ENCODE peak calls at places on chromosomes 2 and 18, in seven cellular contexts. One of them, this sample, is unnamed.
A peak's percentile ranks its signal among the peaks of the same experiment; 100 is the strongest.

GRCh38 chr2:62055724-62056336 is 140.1 kb upstream of the B3GNT2 start:
- DNase-seq in fibroblast of lung: no peak
- DNase-seq in cardiac fibroblast: peak; percentile 38
- DNase-seq in body of pancreas: no peak
- DNase-seq in HepG2: no peak
- DNase-seq in AG09309: no peak
- DNase-seq in HCT116: no peak
- DNase-seq in this sample: peak; percentile 5

GRCh38 chr18:69557246-69557781 is 156.6 kb downstream of the DOK6 start:
- DNase-seq in fibroblast of lung: no peak
- DNase-seq in cardiac fibroblast: no peak
- DNase-seq in body of pancreas: no peak
- DNase-seq in HepG2: no peak
- DNase-seq in AG09309: no peak
- DNase-seq in HCT116: no peak
- DNase-seq in this sample: no peak

GRCh38 chr2:142716463-142717242 is 160.8 kb upstream of the KYNU start:
- DNase-seq in fibroblast of lung: peak; percentile 81
- DNase-seq in cardiac fibroblast: peak; percentile 47
- DNase-seq in body of pancreas: no peak
- DNase-seq in HepG2: no peak
- DNase-seq in AG09309: no peak
- DNase-seq in HCT116: no peak
- DNase-seq in this sample: peak; percentile 34

GRCh38 chr2:128315829-128316776 is 2.6 kb downstream of the HS6ST1 start:
- DNase-seq in fibroblast of lung: peak; percentile 53
- DNase-seq in cardiac fibroblast: no peak
- DNase-seq in body of pancreas: peak; percentile 16
- DNase-seq in HepG2: no peak
- DNase-seq in AG09309: no peak
- DNase-seq in HCT116: no peak
- DNase-seq in this sample: peak; percentile 68

GRCh38 chr2:174184915-174185314 is 63.4 kb downstream of the OLA1 start:
- DNase-seq in fibroblast of lung: no peak
- DNase-seq in cardiac fibroblast: no peak
- DNase-seq in body of pancreas: no peak
- DNase-seq in HepG2: no peak
- DNase-seq in AG09309: no peak
- DNase-seq in HCT116: no peak
- DNase-seq in this sample: no peak

GRCh38 chr2:71466301-71467179 is 13.2 kb downstream of the DYSF start:
- DNase-seq in fibroblast of lung: peak; percentile 48
- DNase-seq in cardiac fibroblast: peak; percentile 48
- DNase-seq in body of pancreas: no peak
- DNase-seq in HepG2: no peak
- DNase-seq in AG09309: no peak
- DNase-seq in HCT116: no peak
- DNase-seq in this sample: peak; percentile 4

GRCh38 chr2:240593703-240594451 is 7.3 kb downstream of the CAPN10 start:
- DNase-seq in fibroblast of lung: no peak
- DNase-seq in cardiac fibroblast: no peak
- DNase-seq in body of pancreas: no peak
- DNase-seq in HepG2: no peak
- DNase-seq in AG09309: no peak
- DNase-seq in HCT116: no peak
- DNase-seq in this sample: no peak

GRCh38 chr2:166197446-166197845 is 69.6 kb upstream of the SCN1A start:
- DNase-seq in fibroblast of lung: peak; percentile 27
- DNase-seq in cardiac fibroblast: peak; percentile 51
- DNase-seq in body of pancreas: no peak
- DNase-seq in HepG2: peak; percentile 20
- DNase-seq in AG09309: no peak
- DNase-seq in HCT116: no peak
- DNase-seq in this sample: peak; percentile 27

GRCh38 chr2:67043781-67044478 is 353.2 kb upstream of the ETAA1 start:
- DNase-seq in fibroblast of lung: no peak
- DNase-seq in cardiac fibroblast: no peak
- DNase-seq in body of pancreas: no peak
- DNase-seq in HepG2: no peak
- DNase-seq in AG09309: no peak
- DNase-seq in HCT116: no peak
- DNase-seq in this sample: no peak

GRCh38 chr2:132669854-132670103 is 226 bp downstream of the LYPD1 start:
- DNase-seq in fibroblast of lung: no peak
- DNase-seq in cardiac fibroblast: peak; percentile 17
- DNase-seq in body of pancreas: no peak
- DNase-seq in HepG2: no peak
- DNase-seq in AG09309: no peak
- DNase-seq in HCT116: no peak
- DNase-seq in this sample: no peak

GRCh38 chr18:69978743-69979715 is 31.4 kb upstream of the CD226 start:
- DNase-seq in fibroblast of lung: no peak
- DNase-seq in cardiac fibroblast: no peak
- DNase-seq in body of pancreas: no peak
- DNase-seq in HepG2: no peak
- DNase-seq in AG09309: no peak
- DNase-seq in HCT116: no peak
- DNase-seq in this sample: no peak

GRCh38 chr2:42809876-42810125 is 17.4 kb upstream of the HAAO start:
- DNase-seq in fibroblast of lung: peak; percentile 79
- DNase-seq in cardiac fibroblast: no peak
- DNase-seq in body of pancreas: peak; percentile 85
- DNase-seq in HepG2: peak; percentile 79
- DNase-seq in AG09309: no peak
- DNase-seq in HCT116: peak; percentile 52
- DNase-seq in this sample: no peak

GRCh38 chr2:114659895-114660294 is 217.5 kb downstream of the DPP10 start:
- DNase-seq in fibroblast of lung: no peak
- DNase-seq in cardiac fibroblast: no peak
- DNase-seq in body of pancreas: no peak
- DNase-seq in HepG2: no peak
- DNase-seq in AG09309: no peak
- DNase-seq in HCT116: no peak
- DNase-seq in this sample: no peak

GRCh38 chr2:101699191-101699938 is 1.9 kb downstream of the MAP4K4 start:
- DNase-seq in fibroblast of lung: peak; percentile 39
- DNase-seq in cardiac fibroblast: peak; percentile 46
- DNase-seq in body of pancreas: no peak
- DNase-seq in HepG2: no peak
- DNase-seq in AG09309: no peak
- DNase-seq in HCT116: no peak
- DNase-seq in this sample: peak; percentile 14

GRCh38 chr2:199148076-199148845 is 309.5 kb downstream of the SATB2 start:
- DNase-seq in fibroblast of lung: no peak
- DNase-seq in cardiac fibroblast: no peak
- DNase-seq in body of pancreas: no peak
- DNase-seq in HepG2: no peak
- DNase-seq in AG09309: no peak
- DNase-seq in HCT116: no peak
- DNase-seq in this sample: peak; percentile 68

GRCh38 chr2:166376488-166376828 is 714 bp upstream of the SCN9A start:
- DNase-seq in fibroblast of lung: no peak
- DNase-seq in cardiac fibroblast: no peak
- DNase-seq in body of pancreas: no peak
- DNase-seq in HepG2: no peak
- DNase-seq in AG09309: no peak
- DNase-seq in HCT116: no peak
- DNase-seq in this sample: no peak

DNA sequence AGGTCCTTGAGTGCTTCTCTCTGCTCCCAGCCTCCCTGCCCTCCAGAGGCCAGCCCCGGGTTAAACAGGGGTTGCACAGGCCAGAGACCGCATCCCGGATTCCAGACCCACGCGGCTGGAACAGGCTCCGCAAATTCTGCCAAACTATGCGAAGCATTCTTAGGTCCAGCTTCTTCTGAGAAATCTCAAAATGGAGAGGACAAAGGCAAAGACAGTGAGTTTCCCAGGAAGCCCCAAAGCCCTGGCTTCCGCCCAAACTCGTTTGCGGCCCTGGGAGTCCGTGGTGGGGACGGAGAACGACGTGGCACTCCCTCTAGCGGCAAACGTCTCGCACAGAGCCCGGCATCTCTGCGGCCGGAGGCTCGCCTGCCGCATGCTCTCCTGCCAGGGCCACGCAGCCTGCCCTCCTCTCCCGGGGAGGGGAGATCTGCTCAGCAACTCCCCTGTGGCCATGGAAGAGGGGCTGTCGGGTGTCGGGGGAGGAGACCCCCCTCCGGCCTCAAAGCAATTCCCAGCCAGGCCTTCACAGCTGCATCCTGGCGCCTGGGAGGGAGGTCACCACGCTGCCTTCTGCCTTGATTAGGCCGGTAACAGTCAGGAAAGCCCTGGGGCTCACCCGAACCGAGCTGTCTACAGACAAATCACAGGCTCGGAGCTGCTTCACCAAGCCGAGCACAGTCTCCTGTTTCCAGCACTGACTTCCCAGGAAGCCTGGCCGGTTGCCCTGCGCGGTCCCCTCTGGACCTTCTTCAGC is 33.4 kb upstream of the KLHL29 start:
- DNase-seq in fibroblast of lung: peak; percentile 71
- DNase-seq in cardiac fibroblast: peak; percentile 79
- DNase-seq in body of pancreas: peak; percentile 72
- DNase-seq in HepG2: peak; percentile 37
- DNase-seq in AG09309: peak; percentile 16
- DNase-seq in HCT116: peak; percentile 54
- DNase-seq in this sample: peak; percentile 78
- H3K4me3 ChIP-seq in fibroblast of lung: no peak overlapping the region
- H3K4me3 ChIP-seq in cardiac fibroblast: peak overlapping the region; percentile 4
- H3K4me3 ChIP-seq in body of pancreas: no peak overlapping the region
- H3K4me3 ChIP-seq in HepG2: no peak overlapping the region
- H3K4me3 ChIP-seq in AG09309: no peak overlapping the region
- H3K4me3 ChIP-seq in HCT116: no peak overlapping the region
- H3K4me3 ChIP-seq in this sample: no peak overlapping the region

GRCh38 chr2:69743847-69744264 is 1.9 kb downstream of the ANXA4 start:
- DNase-seq in fibroblast of lung: no peak
- DNase-seq in cardiac fibroblast: no peak
- DNase-seq in body of pancreas: peak; percentile 35
- DNase-seq in HepG2: no peak
- DNase-seq in AG09309: no peak
- DNase-seq in HCT116: no peak
- DNase-seq in this sample: no peak

GRCh38 chr2:69744456-69744855 is 2.5 kb downstream of the ANXA4 start:
- DNase-seq in fibroblast of lung: no peak
- DNase-seq in cardiac fibroblast: no peak
- DNase-seq in body of pancreas: no peak
- DNase-seq in HepG2: no peak
- DNase-seq in AG09309: no peak
- DNase-seq in HCT116: no peak
- DNase-seq in this sample: no peak

GRCh38 chr2:69735696-69736095 is 6.2 kb upstream of the ANXA4 start:
- DNase-seq in fibroblast of lung: no peak
- DNase-seq in cardiac fibroblast: no peak
- DNase-seq in body of pancreas: peak; percentile 50
- DNase-seq in HepG2: no peak
- DNase-seq in AG09309: no peak
- DNase-seq in HCT116: no peak
- DNase-seq in this sample: no peak

GRCh38 chr2:69742170-69742952 is 427 bp downstream of the ANXA4 start:
- DNase-seq in fibroblast of lung: no peak
- DNase-seq in cardiac fibroblast: peak; percentile 32
- DNase-seq in body of pancreas: peak; percentile 27
- DNase-seq in HepG2: no peak
- DNase-seq in AG09309: no peak
- DNase-seq in HCT116: no peak
- DNase-seq in this sample: no peak

DNA sequence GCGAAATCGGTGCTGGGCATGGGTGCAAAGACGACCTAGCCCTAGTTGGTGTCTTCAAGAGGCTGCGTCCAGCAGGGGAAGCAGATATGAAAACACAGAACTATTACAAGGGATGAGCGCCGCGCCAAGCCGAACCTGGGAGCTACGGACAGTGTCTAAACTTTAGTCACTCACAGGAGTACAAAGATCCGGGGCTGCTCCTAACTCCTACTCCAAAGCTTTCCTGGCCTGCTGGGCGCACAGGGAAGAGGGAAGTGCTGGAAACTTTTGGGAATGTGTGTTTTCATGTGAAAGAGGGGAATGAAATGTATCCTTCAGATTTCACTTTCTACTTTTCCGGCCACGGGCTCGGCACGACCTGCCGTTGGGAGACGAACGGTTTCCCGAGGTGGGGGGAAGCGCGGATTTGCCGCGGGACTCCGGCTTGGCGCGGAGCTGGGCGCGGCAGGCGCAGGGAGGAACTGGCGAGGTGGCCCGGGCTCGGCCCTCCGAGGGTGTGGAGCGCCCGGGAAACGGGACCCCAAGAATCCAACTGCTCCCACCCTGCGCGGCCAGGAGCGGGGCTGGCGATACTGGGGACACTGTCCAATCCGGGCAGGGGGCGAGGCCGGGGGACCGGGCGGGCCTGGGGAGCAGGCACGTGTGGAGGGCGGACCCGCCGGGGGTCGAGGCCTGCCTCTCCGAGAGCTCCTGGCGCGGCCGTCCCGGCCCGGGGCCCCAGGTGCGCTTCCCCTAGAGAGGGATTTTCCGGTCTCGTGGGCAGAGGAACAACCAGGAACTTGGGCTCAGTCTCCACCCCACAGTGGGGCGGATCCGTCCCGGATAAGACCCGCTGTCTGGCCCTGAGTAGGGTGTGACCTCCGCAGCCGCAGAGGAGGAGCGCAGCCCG is at the start of gene ANXA4:
- DNase-seq in fibroblast of lung: peak; percentile 74
- DNase-seq in cardiac fibroblast: peak; percentile 84
- DNase-seq in body of pancreas: peak; percentile 85
- DNase-seq in HepG2: peak; percentile 90
- DNase-seq in AG09309: peak; percentile 37
- DNase-seq in HCT116: peak; percentile 62
- DNase-seq in this sample: peak; percentile 83
- TF ChIP-seq CTCF in fibroblast of lung: no peak
- TF ChIP-seq CTCF in cardiac fibroblast: peak; percentile 40
- TF ChIP-seq CTCF in body of pancreas: no peak
- TF ChIP-seq CTCF in HepG2: no peak
- TF ChIP-seq CTCF in AG09309: peak; percentile 26
- TF ChIP-seq CTCF in HCT116: no peak
- TF ChIP-seq CTCF in this sample: peak; percentile 25

GRCh38 chr2:110101911-110102774 is 13.5 kb downstream of the MALL start:
- DNase-seq in fibroblast of lung: peak; percentile 75
- DNase-seq in cardiac fibroblast: peak; percentile 61
- DNase-seq in body of pancreas: no peak
- DNase-seq in HepG2: no peak
- DNase-seq in AG09309: no peak
- DNase-seq in HCT116: no peak
- DNase-seq in this sample: peak; percentile 62
- H3K4me3 ChIP-seq in fibroblast of lung: peak overlapping the region; percentile 21
- H3K4me3 ChIP-seq in cardiac fibroblast: no peak overlapping the region
- H3K4me3 ChIP-seq in body of pancreas: no peak overlapping the region
- H3K4me3 ChIP-seq in HepG2: no peak overlapping the region
- H3K4me3 ChIP-seq in AG09309: no peak overlapping the region
- H3K4me3 ChIP-seq in HCT116: peak overlapping the region; percentile 44
- H3K4me3 ChIP-seq in this sample: no peak overlapping the region

DNA sequence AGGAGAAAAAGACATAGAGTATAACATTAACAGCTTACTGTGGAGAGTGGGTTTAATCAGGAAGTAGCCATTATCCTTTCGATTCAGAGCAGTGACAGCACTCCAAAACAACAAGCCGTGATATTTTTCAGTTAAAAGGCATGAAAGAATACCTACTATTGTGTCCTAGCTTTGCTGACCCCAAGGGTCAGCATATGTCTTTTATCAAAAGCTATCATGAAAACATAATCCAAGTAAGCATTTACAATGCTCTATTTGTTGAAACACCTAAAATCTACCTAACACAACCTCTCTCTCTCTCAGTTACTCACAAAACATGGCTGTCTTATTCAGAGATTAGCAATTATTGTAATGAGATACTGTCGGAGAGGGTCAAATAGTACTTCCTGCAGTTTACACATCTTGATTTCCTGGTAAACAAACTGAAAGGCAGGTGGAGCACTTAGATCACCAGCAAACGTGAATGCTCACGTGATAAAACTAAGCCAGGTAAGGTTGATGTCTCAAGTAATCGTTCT is 100.0 kb downstream of the BAZ2B start:
- DNase-seq in fibroblast of lung: peak; percentile 52
- DNase-seq in cardiac fibroblast: peak; percentile 56
- DNase-seq in body of pancreas: no peak
- DNase-seq in HepG2: peak; percentile 35
- DNase-seq in AG09309: no peak
- DNase-seq in HCT116: peak; percentile 78
- DNase-seq in this sample: peak; percentile 58
- TF ChIP-seq CTCF in fibroblast of lung: no peak
- TF ChIP-seq CTCF in cardiac fibroblast: no peak
- TF ChIP-seq CTCF in body of pancreas: no peak
- TF ChIP-seq CTCF in HepG2: peak; percentile 42
- TF ChIP-seq CTCF in AG09309: no peak
- TF ChIP-seq CTCF in HCT116: no peak
- TF ChIP-seq CTCF in this sample: no peak